ENCODE peak calls at places on chromosomes 4 and X, in five cellular contexts. D is endodermal cell, E is fibroblast of pulmonary artery, M is GM12865, B is lower leg skin. W is an unnamed sample.

GRCh38 chr4:99817310-99817885 is 771 bp downstream of the DAPP1 start:
- DNase-seq in M (peak; percentile 50), B (no peak), E (no peak), D (no peak), W (no peak)

GRCh38 chrX:114997779-114998178 is 19.6 kb downstream of the IL13RA2 start:
- DNase-seq in M (no peak), E (no peak), B (no peak), D (no peak), W (no peak)

GRCh38 chr4:121256346-121256745 is 92.2 kb upstream of the TNIP3 start:
- DNase-seq in B (no peak), D (no peak), M (peak; percentile 89), E (peak; percentile 96), W (no peak)

GRCh38 chr4:154586296-154587033 is 4.1 kb downstream of the FGA start:
- DNase-seq in M (no peak), E (no peak), D (no peak), B (no peak), W (no peak)

GRCh38 chrX:68588653-68589371 is 58.7 kb upstream of the STARD8 start:
- DNase-seq in D (no peak), E (no peak), B (no peak), M (no peak), W (no peak)

GRCh38 chr4:189804884-189805283 is 135.8 kb upstream of the FRG1 start:
- DNase-seq in D (no peak), E (no peak), B (no peak), M (no peak), W (no peak)

GRCh38 chr4:115090483-115091075 is 22.8 kb downstream of the NDST4 start:
- DNase-seq in D (no peak), M (peak; percentile 38), E (peak; percentile 13), B (no peak), W (no peak)

GRCh38 chr4:135917016-135917415 is 1615.3 kb downstream of the PCDH18 start:
- DNase-seq in M (no peak), D (no peak), E (peak; percentile 13), B (no peak), W (no peak)

GRCh38 chr4:73897380-73898136 is 28.4 kb downstream of the CXCL1 start:
- DNase-seq in D (no peak), E (peak; percentile 93), B (no peak), M (no peak), W (no peak)

GRCh38 chrX:48961585-48962091 is 4.2 kb upstream of the OTUD5 start:
- DNase-seq in B (no peak), D (no peak), E (peak; percentile 80), M (no peak), W (no peak)

GRCh38 chrX:153299855-153300254 is 21.7 kb downstream of the PNMA6F start:
- DNase-seq in B (no peak), M (no peak), E (no peak), D (no peak), W (peak; percentile 56)

GRCh38 chrX:27222661-27223060 is 240.5 kb downstream of the PPP4R3C start:
- DNase-seq in D (no peak), B (no peak), M (no peak), E (no peak), W (no peak)

GRCh38 chr4:166324321-166324720 is 451.3 kb downstream of the TLL1 start:
- DNase-seq in M (peak; percentile 53), D (peak; percentile 81), B (no peak), E (peak; percentile 38), W (no peak)

GRCh38 chr4:54877006-54877405 is 219.2 kb downstream of the KIT start:
- DNase-seq in D (no peak), B (no peak), M (no peak), E (no peak), W (no peak)

GRCh38 chr4:77145806-77146425 is 11.1 kb upstream of the CCNG2 start:
- DNase-seq in E (peak; percentile 40), D (no peak), B (no peak), M (no peak), W (no peak)

GRCh38 chrX:131063613-131064012 is 5.5 kb downstream of the ARHGAP36 start:
- DNase-seq in M (no peak), E (no peak), D (no peak), B (no peak), W (no peak)

GRCh38 chrX:13651150-13651549 is 1.8 kb upstream of the TCEANC start:
- DNase-seq in B (no peak), E (no peak), M (no peak), D (no peak), W (no peak)

GRCh38 chr4:115108850-115109249 is 4.6 kb downstream of the NDST4 start:
- DNase-seq in E (no peak), B (no peak), M (no peak), D (no peak), W (no peak)

GRCh38 chr4:25457053-25457715 is 80.1 kb downstream of the ANAPC4 start:
- DNase-seq in E (peak; percentile 71), M (no peak), B (no peak), D (no peak), W (no peak)

GRCh38 chrX:11049976-11050375 is 61.2 kb upstream of the HCCS start:
- DNase-seq in M (no peak), E (no peak), B (no peak), D (no peak), W (no peak)

GRCh38 chrX:20454117-20454516 is 187.4 kb upstream of the RPS6KA3 start:
- DNase-seq in B (no peak), D (no peak), E (peak; percentile 3), M (no peak), W (no peak)

GRCh38 chr4:85967872-85968271 is 392.0 kb downstream of the MAPK10 start:
- DNase-seq in B (no peak), D (no peak), E (peak; percentile 42), M (no peak), W (no peak)

GRCh38 chr4:11585506-11585905 is 156.8 kb upstream of the HS3ST1 start:
- DNase-seq in E (peak; percentile 35), D (no peak), M (no peak), B (peak; percentile 21), W (no peak)

GRCh38 chr4:46977245-46977644 is 16.1 kb downstream of the GABRA4 start:
- DNase-seq in M (no peak), D (no peak), B (no peak), E (no peak), W (no peak)

DNA sequence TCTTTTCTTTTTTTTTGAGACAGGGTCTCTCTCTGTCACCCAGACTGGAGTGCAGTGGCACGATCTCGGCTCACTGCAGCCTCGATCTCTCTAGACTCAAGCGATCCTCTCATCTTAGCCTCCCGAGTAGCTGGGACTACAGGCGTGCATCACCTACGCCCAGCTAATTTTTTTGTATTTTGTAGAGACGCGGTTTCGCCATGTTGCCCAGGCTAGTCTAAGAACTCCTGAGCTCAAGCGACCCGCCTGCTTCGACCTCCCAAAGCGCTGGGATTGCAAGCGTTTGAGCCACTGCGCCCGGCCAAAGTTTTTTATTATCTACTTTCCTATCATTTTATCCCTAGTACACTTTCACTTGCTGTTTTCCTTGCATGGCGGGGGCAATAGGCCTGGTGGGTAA is 1.4 kb downstream of the UBA6 start:
- DNase-seq in E (no peak), B (no peak), M (no peak), D (no peak), W (no peak)
- H3K4me3 ChIP-seq in E (peak overlapping the region; percentile 77), B (no peak overlapping the region), M (peak overlapping the region; percentile 92), D (peak overlapping the region; percentile 95), W (peak overlapping the region; percentile 88)

DNA sequence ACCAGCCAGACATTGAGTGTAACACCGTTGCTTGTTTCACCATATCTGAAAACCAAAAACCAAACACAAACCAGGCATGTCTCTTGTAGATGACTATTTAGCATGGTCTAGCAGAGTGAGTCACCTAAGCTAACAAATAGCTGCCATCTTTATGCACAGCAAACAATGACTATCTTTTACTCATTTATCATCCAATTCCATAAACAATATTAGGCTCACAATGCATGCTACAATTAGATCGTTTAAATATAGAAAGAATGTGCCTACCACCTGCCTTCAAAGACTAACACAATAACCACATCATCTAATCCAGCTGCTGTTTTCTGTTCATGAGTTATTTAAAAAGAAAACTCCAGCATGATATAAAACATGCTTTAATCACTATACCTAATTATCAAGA is 495.4 kb downstream of the PCDH19 start:
- DNase-seq in M (no peak), D (no peak), E (no peak), B (no peak), W (no peak)
- H3K4me3 ChIP-seq in M (no peak overlapping the region), D (no peak overlapping the region), E (no peak overlapping the region), B (no peak overlapping the region), W (no peak overlapping the region)

DNA sequence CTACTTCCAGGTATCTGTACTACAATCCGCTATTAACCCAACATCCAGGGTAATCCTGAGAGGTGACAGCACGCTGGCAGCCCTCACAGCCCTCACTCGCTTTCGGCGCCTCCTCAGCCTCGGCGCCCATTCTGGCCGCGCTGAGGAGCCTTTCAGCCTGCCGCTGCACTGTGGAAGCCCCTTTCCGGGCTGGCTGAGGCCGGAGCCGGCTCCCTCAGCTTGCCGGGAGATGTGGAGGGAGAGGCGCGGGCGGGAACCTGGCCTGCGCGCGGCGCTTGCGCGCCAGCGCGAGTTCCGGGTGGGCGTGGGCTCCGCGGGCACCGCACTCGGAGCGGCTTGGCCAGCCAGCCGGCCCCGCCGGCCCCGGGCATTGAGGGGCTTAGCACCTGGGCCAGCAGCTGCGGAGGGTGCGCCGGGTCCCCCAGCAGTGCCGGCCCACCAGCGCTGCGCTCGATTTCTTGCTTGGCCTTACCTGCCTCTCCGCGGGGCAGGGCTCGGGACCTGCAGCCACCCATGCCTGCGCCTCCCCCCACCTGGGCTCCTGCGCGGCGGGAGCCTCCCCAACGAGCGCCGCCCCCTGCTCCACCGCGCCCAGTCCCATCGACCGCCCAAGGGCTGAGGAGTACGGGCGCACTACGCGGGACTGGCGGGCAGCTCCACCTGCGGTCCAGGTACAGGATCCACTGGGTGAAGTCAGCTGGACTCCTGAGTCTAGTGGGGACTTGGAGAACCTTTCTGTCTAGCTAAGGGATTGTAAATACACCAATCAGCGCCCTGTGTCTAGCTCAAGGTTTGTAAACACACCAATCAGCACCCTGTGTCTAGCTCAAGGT is 87.3 kb downstream of the PRSS12 start:
- DNase-seq in D (no peak), B (no peak), M (no peak), E (peak; percentile 10), W (no peak)
- H3K4me3 ChIP-seq in D (no peak overlapping the region), B (peak overlapping the region; percentile 48), M (no peak overlapping the region), E (peak overlapping the region; percentile 41), W (peak overlapping the region; percentile 65)

GRCh38 chrX:18149454-18149853 is 71.2 kb downstream of the BEND2 start:
- DNase-seq in B (no peak), D (no peak), E (no peak), M (no peak), W (no peak)

GRCh38 chrX:18146954-18147353 is 73.7 kb downstream of the BEND2 start:
- DNase-seq in E (peak; percentile 8), B (no peak), M (peak; percentile 10), D (peak; percentile 76), W (no peak)

GRCh38 chrX:18146009-18146408 is 74.7 kb downstream of the BEND2 start:
- DNase-seq in B (no peak), D (no peak), M (no peak), E (no peak), W (no peak)

GRCh38 chrX:18151157-18151556 is 69.5 kb downstream of the BEND2 start:
- DNase-seq in M (no peak), E (no peak), D (no peak), B (no peak), W (no peak)

GRCh38 chrX:18151661-18152060 is 69.0 kb downstream of the BEND2 start:
- DNase-seq in M (no peak), D (no peak), E (no peak), B (no peak), W (no peak)
- H3K4me3 ChIP-seq in M (no peak overlapping the region), D (no peak overlapping the region), E (no peak overlapping the region), B (no peak overlapping the region), W (no peak overlapping the region)

GRCh38 chr4:137253949-137254348 is 278.3 kb downstream of the PCDH18 start:
- DNase-seq in E (peak; percentile 31), M (no peak), B (no peak), D (no peak), W (no peak)
- H3K4me3 ChIP-seq in E (no peak overlapping the region), M (no peak overlapping the region), B (no peak overlapping the region), D (no peak overlapping the region), W (no peak overlapping the region)

W was measured in vagina.